ENCODE peak calls at places on chromosomes 12 and 14, in ten cellular contexts. One of them, this sample, is unnamed.

GRCh38 chr14:64515053-64515452 is 10.5 kb downstream of the ZBTB1 start:
- DNase-seq in NCI-H2081: no peak
- DNase-seq in HT-29: no peak
- DNase-seq in islet precursor cell: no peak
- DNase-seq in AG08396: no peak
- DNase-seq in GM20000: no peak
- DNase-seq in iris pigment epithelial cell: no peak
- DNase-seq in astrocyte of the spinal cord: no peak
- DNase-seq in AG09309: no peak
- DNase-seq in germinal center: no peak
- DNase-seq in this sample: no peak

GRCh38 chr12:116263844-116264243 is 13.6 kb downstream of the MED13L start:
- DNase-seq in NCI-H2081: no peak
- DNase-seq in HT-29: no peak
- DNase-seq in islet precursor cell: no peak
- DNase-seq in AG08396: no peak
- DNase-seq in GM20000: no peak
- DNase-seq in iris pigment epithelial cell: no peak
- DNase-seq in astrocyte of the spinal cord: no peak
- DNase-seq in AG09309: no peak
- DNase-seq in germinal center: no peak
- DNase-seq in this sample: no peak

GRCh38 chr12:78938341-78939084 is 73.9 kb downstream of the SYT1 start:
- DNase-seq in NCI-H2081: peak
- DNase-seq in HT-29: peak
- DNase-seq in islet precursor cell: no peak
- DNase-seq in AG08396: no peak
- DNase-seq in GM20000: no peak
- DNase-seq in iris pigment epithelial cell: no peak
- DNase-seq in astrocyte of the spinal cord: no peak
- DNase-seq in AG09309: no peak
- DNase-seq in germinal center: no peak
- DNase-seq in this sample: no peak

GRCh38 chr14:29601559-29602109 is 326.0 kb downstream of the PRKD1 start:
- DNase-seq in NCI-H2081: no peak
- DNase-seq in HT-29: no peak
- DNase-seq in islet precursor cell: no peak
- DNase-seq in AG08396: no peak
- DNase-seq in GM20000: no peak
- DNase-seq in iris pigment epithelial cell: peak
- DNase-seq in astrocyte of the spinal cord: no peak
- DNase-seq in AG09309: no peak
- DNase-seq in germinal center: no peak
- DNase-seq in this sample: peak

GRCh38 chr12:89183985-89184435 is 168.3 kb downstream of the DUSP6 start:
- DNase-seq in NCI-H2081: no peak
- DNase-seq in HT-29: no peak
- DNase-seq in islet precursor cell: no peak
- DNase-seq in AG08396: peak
- DNase-seq in GM20000: no peak
- DNase-seq in iris pigment epithelial cell: peak
- DNase-seq in astrocyte of the spinal cord: no peak
- DNase-seq in AG09309: peak
- DNase-seq in germinal center: no peak
- DNase-seq in this sample: peak

GRCh38 chr12:6285063-6285477 is 25.4 kb upstream of the PLEKHG6 start:
- DNase-seq in NCI-H2081: peak
- DNase-seq in HT-29: peak
- DNase-seq in islet precursor cell: peak
- DNase-seq in AG08396: peak
- DNase-seq in GM20000: peak
- DNase-seq in iris pigment epithelial cell: peak
- DNase-seq in astrocyte of the spinal cord: peak
- DNase-seq in AG09309: peak
- DNase-seq in germinal center: peak
- DNase-seq in this sample: peak

GRCh38 chr14:61836184-61836583 is 74.0 kb downstream of the SNAPC1 start:
- DNase-seq in NCI-H2081: no peak
- DNase-seq in HT-29: no peak
- DNase-seq in islet precursor cell: no peak
- DNase-seq in AG08396: no peak
- DNase-seq in GM20000: no peak
- DNase-seq in iris pigment epithelial cell: no peak
- DNase-seq in astrocyte of the spinal cord: no peak
- DNase-seq in AG09309: no peak
- DNase-seq in germinal center: no peak
- DNase-seq in this sample: no peak

GRCh38 chr14:91289464-91289863 is 45.0 kb upstream of the GPR68 start:
- DNase-seq in NCI-H2081: no peak
- DNase-seq in HT-29: no peak
- DNase-seq in islet precursor cell: no peak
- DNase-seq in AG08396: no peak
- DNase-seq in GM20000: no peak
- DNase-seq in iris pigment epithelial cell: no peak
- DNase-seq in astrocyte of the spinal cord: no peak
- DNase-seq in AG09309: no peak
- DNase-seq in germinal center: no peak
- DNase-seq in this sample: no peak

GRCh38 chr12:9379023-9379742 is 171.0 kb upstream of the PZP start:
- DNase-seq in NCI-H2081: no peak
- DNase-seq in HT-29: no peak
- DNase-seq in islet precursor cell: no peak
- DNase-seq in AG08396: no peak
- DNase-seq in GM20000: no peak
- DNase-seq in iris pigment epithelial cell: no peak
- DNase-seq in astrocyte of the spinal cord: no peak
- DNase-seq in AG09309: no peak
- DNase-seq in germinal center: no peak
- DNase-seq in this sample: no peak

GRCh38 chr12:4140607-4141301 is 132.8 kb upstream of the CCND2 start:
- DNase-seq in NCI-H2081: no peak
- DNase-seq in HT-29: no peak
- DNase-seq in islet precursor cell: no peak
- DNase-seq in AG08396: no peak
- DNase-seq in GM20000: no peak
- DNase-seq in iris pigment epithelial cell: no peak
- DNase-seq in astrocyte of the spinal cord: no peak
- DNase-seq in AG09309: no peak
- DNase-seq in germinal center: no peak
- DNase-seq in this sample: no peak

GRCh38 chr12:84756961-84757360 is 155.6 kb downstream of the SLC6A15 start:
- DNase-seq in NCI-H2081: no peak
- DNase-seq in HT-29: no peak
- DNase-seq in islet precursor cell: peak
- DNase-seq in AG08396: peak
- DNase-seq in GM20000: no peak
- DNase-seq in iris pigment epithelial cell: peak
- DNase-seq in astrocyte of the spinal cord: peak
- DNase-seq in AG09309: peak
- DNase-seq in germinal center: no peak
- DNase-seq in this sample: peak

GRCh38 chr12:31342314-31342713 is 16.4 kb upstream of the SINHCAF start:
- DNase-seq in NCI-H2081: no peak
- DNase-seq in HT-29: no peak
- DNase-seq in islet precursor cell: no peak
- DNase-seq in AG08396: no peak
- DNase-seq in GM20000: no peak
- DNase-seq in iris pigment epithelial cell: no peak
- DNase-seq in astrocyte of the spinal cord: no peak
- DNase-seq in AG09309: no peak
- DNase-seq in germinal center: no peak
- DNase-seq in this sample: no peak

GRCh38 chr12:112908548-112908947 is 1.8 kb downstream of the OAS1 start:
- DNase-seq in NCI-H2081: no peak
- DNase-seq in HT-29: no peak
- DNase-seq in islet precursor cell: no peak
- DNase-seq in AG08396: no peak
- DNase-seq in GM20000: no peak
- DNase-seq in iris pigment epithelial cell: no peak
- DNase-seq in astrocyte of the spinal cord: no peak
- DNase-seq in AG09309: no peak
- DNase-seq in germinal center: no peak
- DNase-seq in this sample: no peak

GRCh38 chr14:65072256-65072655 is 30.1 kb downstream of the MAX start:
- DNase-seq in NCI-H2081: no peak
- DNase-seq in HT-29: no peak
- DNase-seq in islet precursor cell: no peak
- DNase-seq in AG08396: no peak
- DNase-seq in GM20000: no peak
- DNase-seq in iris pigment epithelial cell: no peak
- DNase-seq in astrocyte of the spinal cord: no peak
- DNase-seq in AG09309: no peak
- DNase-seq in germinal center: no peak
- DNase-seq in this sample: no peak

This sample was measured in mesenchymal stem cell.